ENCODE peak calls at places on chromosomes 6 and 20, in four cellular contexts. P is psoas muscle, J is hepatic stellate cell, V is lung microvascular endothelial cell. C is an unnamed sample.

GRCh38 chr6:95802978-95803377 is 212.8 kb upstream of the FUT9 start:
- DNase-seq in V (no peak), P (no peak), J (no peak), C (no peak)

GRCh38 chr6:90256698-90257485 is 39.8 kb downstream of the BACH2 start:
- DNase-seq in V (peak), J (no peak), P (no peak), C (peak)

GRCh38 chr20:53343433-53343832 is 250.2 kb downstream of the ZNF217 start:
- DNase-seq in V (no peak), P (no peak), J (no peak), C (no peak)

GRCh38 chr20:3150908-3151307 is 8.8 kb downstream of the FASTKD5 start:
- DNase-seq in V (no peak), P (no peak), J (no peak), C (no peak)

GRCh38 chr20:49916146-49917002 is 1.0 kb upstream of the SPATA2 start:
- DNase-seq in V (peak), J (peak), P (no peak), C (no peak)

GRCh38 chr20:7180261-7181045 is 413.0 kb downstream of the BMP2 start:
- DNase-seq in P (no peak), V (no peak), J (no peak), C (no peak)

GRCh38 chr6:119096683-119097310 is 18.3 kb upstream of the FAM184A start:
- DNase-seq in V (peak), J (no peak), P (peak), C (peak)

GRCh38 chr20:25052255-25053206 is 5.4 kb downstream of the ACSS1 start:
- DNase-seq in P (no peak), J (no peak), V (peak), C (no peak)

GRCh38 chr6:169225887-169226286 is 27.8 kb downstream of the THBS2 start:
- DNase-seq in P (no peak), V (no peak), J (no peak), C (no peak)

GRCh38 chr20:57476641-57477461 is 48.1 kb downstream of the CTCFL start:
- DNase-seq in J (no peak), V (no peak), P (no peak), C (no peak)

GRCh38 chr6:116975600-116975999 is 98.6 kb downstream of the RFX6 start:
- DNase-seq in J (no peak), V (peak), P (no peak), C (no peak)

GRCh38 chr6:139925894-139926641 is 551.6 kb upstream of the CITED2 start:
- DNase-seq in J (no peak), V (no peak), P (no peak), C (no peak)

GRCh38 chr6:34146021-34146782 is at the start of gene GRM4:
- DNase-seq in V (no peak), P (no peak), J (no peak), C (no peak)

GRCh38 chr6:3026811-3027626 is 27.3 kb downstream of the NQO2 start:
- DNase-seq in J (no peak), V (no peak), P (no peak), C (no peak)

GRCh38 chr6:14276667-14277404 is 159.3 kb downstream of the CD83 start:
- DNase-seq in J (peak), V (no peak), P (no peak), C (no peak)

GRCh38 chr20:37090357-37090871 is 5.4 kb downstream of the RBL1 start:
- DNase-seq in P (no peak), V (no peak), J (no peak), C (no peak)

GRCh38 chr6:444653-445275 is 53.2 kb downstream of the IRF4 start:
- DNase-seq in P (no peak), J (no peak), V (no peak), C (no peak)

GRCh38 chr20:25072226-25072811 is 9.6 kb downstream of the VSX1 start:
- DNase-seq in J (no peak), V (no peak), P (no peak), C (no peak)

GRCh38 chr20:13220857-13221297 is at the start of gene ISM1:
- DNase-seq in V (peak), P (peak), J (no peak), C (no peak)

GRCh38 chr6:13304101-13304500 is 24.2 kb downstream of the TBC1D7 start:
- DNase-seq in P (no peak), V (no peak), J (no peak), C (no peak)

GRCh38 chr6:21648475-21649050 is 55.0 kb downstream of the SOX4 start:
- DNase-seq in V (no peak), J (no peak), P (no peak), C (no peak)

GRCh38 chr6:48423640-48424365 is 312.8 kb upstream of the PTCHD4 start:
- DNase-seq in J (peak), V (no peak), P (no peak), C (no peak)

GRCh38 chr6:133326584-133326983 is 85.4 kb downstream of the EYA4 start:
- DNase-seq in V (no peak), J (no peak), P (no peak), C (no peak)

GRCh38 chr20:31594002-31594557 is 11.0 kb upstream of the ID1 start:
- DNase-seq in J (no peak), P (no peak), V (no peak), C (no peak)

C was measured in dermis microvascular lymphatic vessel endothelial cell.